ENCODE peak calls at places on chromosomes 6 and 20, in five cellular contexts. X is AG10803, L is Caco-2, H is AG08395, N is cardiac septum. M is an unnamed sample.

GRCh38 chr6:28462401-28462800 is 19.1 kb upstream of the ZSCAN23 start:
- DNase-seq in X (no peak), N (no peak), H (no peak), L (no peak), M (no peak)

GRCh38 chr6:94511502-94512088 is 1065.7 kb upstream of the MANEA start:
- DNase-seq in X (no peak), N (no peak), H (no peak), L (no peak), M (no peak)

GRCh38 chr6:35592178-35592577 is 79.5 kb upstream of the TULP1 start:
- DNase-seq in H (no peak), X (no peak), N (no peak), L (no peak), M (no peak)

GRCh38 chr6:3732345-3733141 is 19.0 kb downstream of the PXDC1 start:
- DNase-seq in X (peak), N (no peak), L (peak), H (peak), M (no peak)

GRCh38 chr6:309947-310346 is 17.7 kb downstream of the DUSP22 start:
- DNase-seq in N (no peak), H (no peak), L (no peak), X (no peak), M (no peak)

GRCh38 chr20:47799116-47799715 is 13.9 kb upstream of the SULF2 start:
- DNase-seq in L (no peak), H (no peak), X (no peak), N (no peak), M (no peak)

GRCh38 chr6:16319813-16320532 is 81.6 kb downstream of the GMPR start:
- DNase-seq in N (peak), H (peak), L (no peak), X (peak), M (peak)

GRCh38 chr6:27208042-27208441 is 39.5 kb upstream of the PRSS16 start:
- DNase-seq in H (no peak), L (no peak), X (no peak), N (no peak), M (no peak)

GRCh38 chr6:28537509-28538140 is 11.9 kb downstream of the GPX5 start:
- DNase-seq in H (no peak), N (no peak), X (no peak), L (no peak), M (no peak)

GRCh38 chr20:13868331-13868730 is 83.5 kb downstream of the NDUFAF5 start:
- DNase-seq in H (peak), N (no peak), X (peak), L (no peak), M (peak)

GRCh38 chr20:46939031-46939430 is 44.4 kb downstream of the EYA2 start:
- DNase-seq in N (no peak), X (no peak), L (peak), H (no peak), M (no peak)

GRCh38 chr6:53615633-53616449 is 49.7 kb downstream of the KLHL31 start:
- DNase-seq in L (peak), X (peak), H (peak), N (no peak), M (no peak)

GRCh38 chr6:16635810-16636602 is 125.3 kb downstream of the ATXN1 start:
- DNase-seq in H (peak), L (no peak), N (no peak), X (peak), M (peak)

GRCh38 chr20:5353624-5354496 is 37.1 kb upstream of the PROKR2 start:
- DNase-seq in H (peak), L (no peak), X (peak), N (no peak), M (peak)

GRCh38 chr6:12291785-12292604 is 1.8 kb downstream of the EDN1 start:
- DNase-seq in X (peak), H (peak), L (peak), N (no peak), M (peak)

GRCh38 chr20:20513720-20514119 is 145.8 kb downstream of the INSM1 start:
- DNase-seq in N (no peak), H (no peak), L (no peak), X (no peak), M (no peak)

GRCh38 chr6:119110601-119111548 is 32.4 kb upstream of the FAM184A start:
- DNase-seq in L (peak), H (peak), N (no peak), X (peak), M (peak)

GRCh38 chr20:10579942-10580341 is 93.9 kb downstream of the JAG1 start:
- DNase-seq in X (no peak), L (no peak), H (no peak), N (no peak), M (no peak)

GRCh38 chr6:167982063-167982462 is 15.4 kb upstream of the KIF25 start:
- DNase-seq in L (no peak), N (no peak), X (no peak), H (no peak), M (no peak)

GRCh38 chr6:88360203-88360797 is 194.2 kb upstream of the CNR1 start:
- DNase-seq in N (no peak), L (no peak), X (peak), H (peak), M (peak)

GRCh38 chr6:149108398-149109100 is 209.0 kb upstream of the TAB2 start:
- DNase-seq in X (no peak), L (no peak), H (no peak), N (no peak), M (no peak)

GRCh38 chr20:47676912-47677311 is 108.4 kb downstream of the SULF2 start:
- DNase-seq in N (no peak), H (no peak), X (no peak), L (no peak), M (no peak)

GRCh38 chr6:50062051-50062450 is 12.3 kb upstream of the DEFB112 start:
- DNase-seq in X (no peak), H (no peak), N (no peak), L (no peak), M (no peak)

GRCh38 chr6:44002071-44002590 is 125.1 kb downstream of the MRPL14 start:
- DNase-seq in L (peak), X (no peak), N (no peak), H (no peak), M (no peak)

GRCh38 chr6:8275667-8276066 is 159.7 kb downstream of the SLC35B3 start:
- DNase-seq in H (no peak), X (no peak), N (no peak), L (no peak), M (no peak)

M was measured in GM04503.